ENCODE peak calls at places on chromosomes 4 and X, in six cellular contexts. B is endothelial cell; Y is RWPE1; P is CD4-positive, alpha-beta T cell; K is cardiac fibroblast; Q is adrenal gland. Z is an unnamed sample.

GRCh38 chr4:53905281-53905934 is 159.0 kb downstream of the CHIC2 start:
- DNase-seq in B (no peak), Y (no peak), P (no peak), K (peak; percentile 40), Q (no peak), Z (no peak)

GRCh38 chr4:19645589-19645988 is 606.1 kb upstream of the SLIT2 start:
- DNase-seq in B (no peak), Y (no peak), P (no peak), K (no peak), Q (no peak), Z (no peak)

GRCh38 chrX:1531106-1531890 is 5.7 kb downstream of the P2RY8 start:
- DNase-seq in B (no peak), Y (no peak), P (no peak), K (no peak), Q (peak; percentile 8), Z (no peak)

GRCh38 chrX:17375361-17375630 is 296 bp downstream of the NHS start:
- DNase-seq in B (no peak), Y (no peak), P (no peak), K (peak; percentile 17), Q (no peak), Z (no peak)

GRCh38 chrX:42128020-42128419 is 204.7 kb upstream of the CASK start:
- DNase-seq in B (no peak), Y (no peak), P (no peak), K (no peak), Q (no peak), Z (no peak)

GRCh38 chrX:13022926-13023325 is 21.5 kb downstream of the FAM9C start:
- DNase-seq in B (no peak), Y (no peak), P (no peak), K (no peak), Q (no peak), Z (no peak)

GRCh38 chr4:117239434-117239833 is 154.1 kb upstream of the TRAM1L1 start:
- DNase-seq in B (no peak), Y (no peak), P (no peak), K (no peak), Q (no peak), Z (no peak)

GRCh38 chrX:20042221-20042620 is 51.4 kb upstream of the BCLAF3 start:
- DNase-seq in B (no peak), Y (no peak), P (no peak), K (no peak), Q (no peak), Z (no peak)

GRCh38 chr4:154854362-154854761 is 73.3 kb downstream of the RBM46 start:
- DNase-seq in B (no peak), Y (peak; percentile 23), P (no peak), K (peak; percentile 56), Q (no peak), Z (no peak)

GRCh38 chr4:102387552-102388150 is 42.4 kb upstream of the SLC39A8 start:
- DNase-seq in B (no peak), Y (no peak), P (no peak), K (no peak), Q (no peak), Z (no peak)

GRCh38 chrX:154357205-154357604 is 17.2 kb downstream of the FLNA start:
- DNase-seq in B (no peak), Y (no peak), P (no peak), K (no peak), Q (no peak), Z (no peak)

GRCh38 chr4:168440442-168441264 is 39.6 kb downstream of the DDX60L start:
- DNase-seq in B (no peak), Y (peak; percentile 40), P (no peak), K (peak; percentile 72), Q (no peak), Z (peak; percentile 32)

GRCh38 chr4:121707344-121707743 is 10.6 kb upstream of the ANXA5 start:
- DNase-seq in B (no peak), Y (no peak), P (no peak), K (no peak), Q (no peak), Z (no peak)

GRCh38 chr4:174210354-174210753 is 73.1 kb downstream of the FBXO8 start:
- DNase-seq in B (no peak), Y (no peak), P (no peak), K (no peak), Q (no peak), Z (no peak)

GRCh38 chrX:30713061-30713525 is 59.9 kb downstream of the GK start:
- DNase-seq in B (peak; percentile 45), Y (peak; percentile 27), P (peak; percentile 22), K (peak; percentile 72), Q (peak; percentile 39), Z (peak; percentile 55)

GRCh38 chr4:97525236-97525635 is 618.0 kb downstream of the STPG2 start:
- DNase-seq in B (no peak), Y (no peak), P (no peak), K (peak; percentile 69), Q (no peak), Z (no peak)

GRCh38 chrX:21493226-21493850 is 119.1 kb downstream of the CNKSR2 start:
- DNase-seq in B (no peak), Y (no peak), P (no peak), K (peak; percentile 69), Q (no peak), Z (no peak)

GRCh38 chr4:28621541-28621940 is 1760.9 kb downstream of the STIM2 start:
- DNase-seq in B (no peak), Y (no peak), P (no peak), K (peak; percentile 66), Q (no peak), Z (no peak)

GRCh38 chrX:20437678-20438077 is 171.0 kb upstream of the RPS6KA3 start:
- DNase-seq in B (no peak), Y (no peak), P (no peak), K (no peak), Q (no peak), Z (no peak)

GRCh38 chr4:10348241-10348640 is 109.0 kb downstream of the ZNF518B start:
- DNase-seq in B (no peak), Y (no peak), P (no peak), K (no peak), Q (no peak), Z (no peak)

DNA sequence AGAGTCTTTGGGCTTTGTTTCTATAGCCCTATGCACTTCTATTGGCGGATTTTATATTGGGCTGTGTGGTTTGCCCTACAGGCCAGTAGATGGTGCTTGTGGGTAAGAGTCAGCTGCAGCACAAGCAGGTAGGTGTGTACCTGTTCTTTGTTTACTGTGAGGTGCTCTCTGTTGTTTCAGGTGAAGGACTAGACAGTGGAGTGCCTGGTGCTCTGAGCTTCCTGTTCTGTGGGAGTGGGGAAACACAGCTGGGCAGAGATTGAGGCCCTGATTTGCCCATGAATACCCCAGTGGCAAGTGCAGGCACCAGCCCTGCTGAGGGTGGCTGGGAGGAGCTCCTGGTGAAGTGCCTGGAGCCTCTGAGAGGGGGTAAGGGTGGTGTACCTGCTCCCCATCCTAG is 26.3 kb upstream of the UCP1 start:
- DNase-seq in B (no peak), Y (peak; percentile 24), P (no peak), K (peak; percentile 31), Q (no peak), Z (peak; percentile 2)
- TF ChIP-seq CTCF in B (no peak), Y (no peak), P (no peak), K (peak; percentile 49), Q (peak; percentile 15), Z (peak; percentile 55)

DNA sequence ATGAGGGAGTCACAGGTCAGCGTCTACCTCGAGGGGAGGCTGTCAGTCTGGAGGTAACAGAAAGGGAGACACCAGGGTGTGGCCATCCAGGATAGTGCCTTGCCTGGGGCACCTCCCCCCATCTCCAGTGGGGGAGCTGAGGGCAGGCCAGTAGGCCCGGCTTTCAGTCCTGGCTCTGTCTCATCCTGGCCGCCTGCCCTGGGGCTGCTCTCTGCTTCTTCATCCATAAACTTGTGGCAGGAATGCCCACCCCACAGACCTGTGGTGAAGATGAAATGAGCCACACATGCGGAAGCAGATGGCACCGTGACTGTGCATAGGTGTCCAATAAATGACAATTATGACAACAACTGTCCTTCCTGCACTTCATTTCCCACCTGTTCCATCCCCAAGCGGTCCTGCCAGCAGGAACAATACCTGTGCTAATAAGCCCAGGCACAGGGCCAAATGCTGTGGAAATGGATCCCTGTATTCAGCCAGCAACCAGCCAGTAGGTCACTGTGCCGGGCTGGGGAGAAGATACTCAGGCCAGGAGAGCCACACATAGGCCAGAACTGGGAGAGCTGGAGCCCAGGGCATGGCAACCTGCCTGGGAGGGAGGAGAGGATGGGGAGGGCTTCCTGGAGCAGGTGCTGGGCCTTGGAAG is 30.2 kb downstream of the TRO start:
- DNase-seq in B (no peak), Y (no peak), P (no peak), K (no peak), Q (no peak), Z (no peak)
- TF ChIP-seq CTCF in B (no peak), Y (no peak), P (no peak), K (no peak), Q (no peak), Z (no peak)

GRCh38 chrX:24207826-24208225 is 58.3 kb downstream of the ZFX start:
- DNase-seq in B (no peak), Y (no peak), P (no peak), K (peak; percentile 42), Q (no peak), Z (peak; percentile 7)

GRCh38 chrX:24210190-24210589 is 60.7 kb downstream of the ZFX start:
- DNase-seq in B (no peak), Y (no peak), P (no peak), K (no peak), Q (no peak), Z (no peak)

GRCh38 chrX:24204331-24204730 is 54.8 kb downstream of the ZFX start:
- DNase-seq in B (no peak), Y (no peak), P (no peak), K (peak; percentile 49), Q (no peak), Z (peak; percentile 1)

GRCh38 chrX:24204958-24205357 is 55.4 kb downstream of the ZFX start:
- DNase-seq in B (no peak), Y (no peak), P (no peak), K (no peak), Q (no peak), Z (no peak)

GRCh38 chrX:24208494-24209240 is 59.1 kb downstream of the ZFX start:
- DNase-seq in B (no peak), Y (no peak), P (no peak), K (no peak), Q (no peak), Z (no peak)
- TF ChIP-seq CTCF in B (no peak), Y (no peak), P (no peak), K (no peak), Q (no peak), Z (no peak)

GRCh38 chr4:94564252-94564651 is 112.5 kb downstream of the PDLIM5 start:
- DNase-seq in B (no peak), Y (no peak), P (no peak), K (no peak), Q (no peak), Z (no peak)
- TF ChIP-seq CTCF in B (no peak), Y (no peak), P (no peak), K (no peak), Q (no peak), Z (no peak)